ENCODE peak calls at places on chromosomes 7 and 10, in five cellular contexts. W is transverse colon; V is spleen; L is stimulated activated CD4-positive, alpha-beta T cell treated with anti-CD3 and anti-CD28 coated beads, TNF-alpha, amount 100 ng/mL, for 1 hour; I is CD8-positive, alpha-beta T cell. H is an unnamed sample.

GRCh38 chr7:108581655-108582491 is 12.2 kb downstream of the DNAJB9 start:
- DNase-seq in W (no peak), V (no peak), I (no peak), L (no peak), H (peak; percentile 62)

GRCh38 chr7:36181668-36182067 is 28.6 kb downstream of the EEPD1 start:
- DNase-seq in W (no peak), I (no peak), V (no peak), L (no peak), H (no peak)

GRCh38 chr10:102118867-102119266 is 1.3 kb downstream of the LDB1 start:
- DNase-seq in I (peak; percentile 15), L (no peak), V (peak; percentile 81), W (peak; percentile 57), H (peak; percentile 37)

GRCh38 chr7:45689797-45690761 is 115.9 kb downstream of the ADCY1 start:
- DNase-seq in V (peak; percentile 64), I (no peak), W (no peak), L (no peak), H (no peak)

GRCh38 chr10:5184987-5185386 is at the start of gene AKR1C8:
- DNase-seq in V (no peak), W (no peak), I (no peak), L (no peak), H (no peak)

GRCh38 chr10:30804478-30805055 is 175.0 kb upstream of the LYZL2 start:
- DNase-seq in L (no peak), W (peak; percentile 47), I (no peak), V (peak; percentile 68), H (no peak)

GRCh38 chr10:124387078-124387874 is 31.4 kb downstream of the OAT start:
- DNase-seq in W (no peak), I (no peak), V (peak; percentile 66), L (no peak), H (no peak)

GRCh38 chr10:47098964-47099363 is 187.7 kb downstream of the PTPN20 start:
- DNase-seq in L (no peak), W (no peak), I (no peak), V (no peak), H (no peak)

GRCh38 chr10:133159950-133160812 is at the start of gene KNDC1:
- DNase-seq in V (peak; percentile 74), W (no peak), L (no peak), I (no peak), H (peak; percentile 17)

GRCh38 chr10:76113952-76114351 is 682.5 kb downstream of the LRMDA start:
- DNase-seq in V (no peak), I (no peak), L (no peak), W (no peak), H (peak; percentile 30)

GRCh38 chr7:155844019-155844453 is 31.8 kb upstream of the SHH start:
- DNase-seq in L (no peak), V (no peak), W (peak; percentile 89), I (no peak), H (no peak)

GRCh38 chr10:103491729-103492364 is 1.7 kb upstream of the NEURL1 start:
- DNase-seq in L (no peak), V (no peak), W (no peak), I (no peak), H (peak; percentile 97)

GRCh38 chr10:29104661-29105369 is 184.1 kb upstream of the LYZL1 start:
- DNase-seq in L (no peak), W (peak; percentile 23), V (no peak), I (no peak), H (no peak)

GRCh38 chr10:96512524-96512991 is 1.2 kb downstream of the TLL2 start:
- DNase-seq in V (no peak), I (no peak), L (no peak), W (peak; percentile 27), H (peak; percentile 29)

GRCh38 chr10:132889556-132889955 is 52.8 kb downstream of the CFAP46 start:
- DNase-seq in W (no peak), V (peak; percentile 54), I (no peak), L (no peak), H (no peak)

GRCh38 chr10:69847883-69848282 is 46.2 kb downstream of the COL13A1 start:
- DNase-seq in V (no peak), W (no peak), I (no peak), L (no peak), H (peak; percentile 32)

GRCh38 chr7:14690486-14690885 is 212.1 kb downstream of the DGKB start:
- DNase-seq in I (no peak), V (no peak), W (no peak), L (no peak), H (no peak)

GRCh38 chr10:118101501-118101900 is 54.8 kb upstream of the RAB11FIP2 start:
- DNase-seq in W (no peak), V (no peak), I (no peak), L (no peak), H (peak; percentile 7)

H was measured in EL.